ENCODE peak calls at places on chromosomes 16 and 17, in nine cellular contexts. K is pancreas; B is stimulated activated CD4-positive, alpha-beta T cell treated with anti-CD3 and anti-CD28 coated beads, Interleukin-4, amount 100 ng/mL, for 4 hours; D is NCI-H2171; Q is choroid plexus epithelial cell; L is NCI-H1436 treated with DMSO at 0.1 percent for 48 hours; Z is cardiac muscle cell; I is brain microvascular endothelial cell; R is left cardiac atrium. C is an unnamed sample.

GRCh38 chr17:82836823-82837357 is 2.9 kb downstream of the ZNF750 start:
- DNase-seq in B (no peak), I (no peak), R (no peak), L (no peak), K (no peak), Q (no peak), D (peak; percentile 10), Z (no peak), C (no peak)

GRCh38 chr17:49985310-49985990 is 9.6 kb downstream of the DLX3 start:
- DNase-seq in Q (no peak), B (no peak), L (no peak), D (no peak), K (no peak), Z (no peak), I (no peak), R (no peak), C (no peak)

GRCh38 chr17:64428406-64428805 is 20.5 kb upstream of the MILR1 start:
- DNase-seq in L (no peak), B (no peak), Q (no peak), I (no peak), Z (no peak), R (no peak), K (no peak), D (no peak), C (no peak)

GRCh38 chr17:62092784-62093183 is 27.7 kb upstream of the MED13 start:
- DNase-seq in D (no peak), R (no peak), Z (no peak), K (no peak), L (no peak), B (no peak), I (no peak), Q (no peak), C (no peak)

GRCh38 chr17:38870259-38871165 is 654 bp downstream of the LASP1 start:
- DNase-seq in I (no peak), B (peak; percentile 62), L (no peak), K (peak; percentile 80), Q (peak; percentile 62), R (peak; percentile 80), D (peak; percentile 29), Z (peak; percentile 67), C (no peak)

GRCh38 chr17:29588561-29589411 is 662 bp downstream of the GIT1 start:
- DNase-seq in L (no peak), B (peak; percentile 57), Z (peak; percentile 35), Q (peak; percentile 41), K (no peak), D (no peak), I (no peak), R (no peak), C (no peak)

GRCh38 chr16:14202095-14202494 is 131.0 kb downstream of the MRTFB start:
- DNase-seq in Q (no peak), I (no peak), K (no peak), D (no peak), B (no peak), L (no peak), Z (no peak), R (no peak), C (no peak)

GRCh38 chr16:28033870-28034269 is 29.6 kb downstream of the GSG1L start:
- DNase-seq in B (no peak), I (no peak), Q (no peak), K (no peak), L (no peak), Z (no peak), D (no peak), R (no peak), C (no peak)

GRCh38 chr17:78748048-78748729 is 33.9 kb downstream of the CYTH1 start:
- DNase-seq in I (no peak), B (no peak), K (peak; percentile 45), Q (no peak), Z (no peak), L (no peak), D (no peak), R (no peak), C (no peak)

GRCh38 chr16:75402174-75402820 is 31.0 kb downstream of the CFDP1 start:
- DNase-seq in Q (peak; percentile 77), R (no peak), L (no peak), I (peak; percentile 37), B (no peak), K (no peak), Z (peak; percentile 64), D (no peak), C (no peak)

C was measured in omental fat pad.